ENCODE peak calls at places on chromosomes 7 and 10, in five cellular contexts. One of them, this sample, is unnamed.

GRCh38 chr10:11178606-11179221 is 161.0 kb downstream of the CELF2 start:
- DNase-seq in dorsolateral prefrontal cortex: peak
- DNase-seq in nephron progenitor cell: no peak
- DNase-seq in lung: no peak
- DNase-seq in upper lobe of right lung: no peak
- DNase-seq in this sample: no peak

GRCh38 chr7:45644237-45644636 is 70.1 kb downstream of the ADCY1 start:
- DNase-seq in upper lobe of right lung: no peak
- DNase-seq in dorsolateral prefrontal cortex: no peak
- DNase-seq in nephron progenitor cell: no peak
- DNase-seq in lung: peak
- DNase-seq in this sample: no peak

GRCh38 chr7:44440577-44441078 is 49.8 kb downstream of the NUDCD3 start:
- DNase-seq in nephron progenitor cell: no peak
- DNase-seq in lung: no peak
- DNase-seq in upper lobe of right lung: no peak
- DNase-seq in dorsolateral prefrontal cortex: no peak
- DNase-seq in this sample: no peak

GRCh38 chr10:92880233-92880861 is 32.0 kb downstream of the EXOC6 start:
- DNase-seq in lung: no peak
- DNase-seq in dorsolateral prefrontal cortex: no peak
- DNase-seq in nephron progenitor cell: no peak
- DNase-seq in upper lobe of right lung: no peak
- DNase-seq in this sample: no peak

GRCh38 chr7:17774248-17774647 is 166.0 kb downstream of the SNX13 start:
- DNase-seq in lung: no peak
- DNase-seq in upper lobe of right lung: no peak
- DNase-seq in nephron progenitor cell: no peak
- DNase-seq in dorsolateral prefrontal cortex: no peak
- DNase-seq in this sample: no peak

GRCh38 chr7:38374507-38374906 is 101.1 kb upstream of the TARP start:
- DNase-seq in nephron progenitor cell: peak
- DNase-seq in lung: no peak
- DNase-seq in upper lobe of right lung: no peak
- DNase-seq in dorsolateral prefrontal cortex: no peak
- DNase-seq in this sample: no peak

GRCh38 chr7:157875230-157876179 is 538.7 kb downstream of the DNAJB6 start:
- DNase-seq in lung: no peak
- DNase-seq in nephron progenitor cell: peak
- DNase-seq in dorsolateral prefrontal cortex: no peak
- DNase-seq in upper lobe of right lung: no peak
- DNase-seq in this sample: no peak

GRCh38 chr10:93501650-93502049 is 5.2 kb downstream of the CEP55 start:
- DNase-seq in nephron progenitor cell: no peak
- DNase-seq in upper lobe of right lung: no peak
- DNase-seq in dorsolateral prefrontal cortex: no peak
- DNase-seq in lung: no peak
- DNase-seq in this sample: no peak

GRCh38 chr7:82109288-82109687 is 334.3 kb downstream of the CACNA2D1 start:
- DNase-seq in lung: no peak
- DNase-seq in upper lobe of right lung: no peak
- DNase-seq in dorsolateral prefrontal cortex: no peak
- DNase-seq in nephron progenitor cell: no peak
- DNase-seq in this sample: no peak

GRCh38 chr7:30896783-30897617 is 14.7 kb upstream of the AQP1 start:
- DNase-seq in upper lobe of right lung: peak
- DNase-seq in lung: peak
- DNase-seq in dorsolateral prefrontal cortex: no peak
- DNase-seq in nephron progenitor cell: no peak
- DNase-seq in this sample: no peak

GRCh38 chr10:113007343-113007771 is 57.3 kb downstream of the TCF7L2 start:
- DNase-seq in dorsolateral prefrontal cortex: no peak
- DNase-seq in upper lobe of right lung: no peak
- DNase-seq in lung: no peak
- DNase-seq in nephron progenitor cell: no peak
- DNase-seq in this sample: no peak

DNA sequence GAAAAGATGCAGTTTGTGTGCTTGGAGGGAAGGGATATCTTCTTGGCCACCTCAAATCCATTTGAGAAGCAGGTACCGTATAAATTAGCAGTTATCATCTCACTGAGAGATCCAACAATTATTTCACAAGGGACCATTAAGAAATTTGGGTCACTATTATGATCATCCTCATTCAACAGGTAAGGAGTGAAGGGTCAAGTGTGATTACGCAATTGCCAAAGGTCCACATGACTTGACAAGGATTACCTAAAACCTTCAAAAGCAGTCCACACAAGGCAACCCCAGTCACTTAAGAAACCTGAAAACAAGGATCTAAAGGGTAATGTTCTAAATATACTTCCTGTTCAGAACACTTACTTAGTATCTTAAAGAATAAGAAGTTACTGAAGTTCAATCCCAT is 27.4 kb downstream of the CCDC6 start:
- DNase-seq in upper lobe of right lung: no peak
- DNase-seq in lung: no peak
- DNase-seq in nephron progenitor cell: no peak
- DNase-seq in dorsolateral prefrontal cortex: no peak
- DNase-seq in this sample: no peak
- TF ChIP-seq CTCF in upper lobe of right lung: no peak
- TF ChIP-seq CTCF in lung: no peak
- TF ChIP-seq CTCF in nephron progenitor cell: no peak
- TF ChIP-seq CTCF in dorsolateral prefrontal cortex: no peak
- TF ChIP-seq CTCF in this sample: no peak

GRCh38 chr7:70472580-70473239 is 659.2 kb upstream of the GALNT17 start:
- DNase-seq in upper lobe of right lung: no peak
- DNase-seq in dorsolateral prefrontal cortex: no peak
- DNase-seq in nephron progenitor cell: no peak
- DNase-seq in lung: no peak
- DNase-seq in this sample: no peak
- TF ChIP-seq CTCF in upper lobe of right lung: no peak
- TF ChIP-seq CTCF in dorsolateral prefrontal cortex: no peak
- TF ChIP-seq CTCF in nephron progenitor cell: no peak
- TF ChIP-seq CTCF in lung: no peak
- TF ChIP-seq CTCF in this sample: no peak

GRCh38 chr10:86348321-86349210 is 18.0 kb downstream of the GRID1 start:
- DNase-seq in nephron progenitor cell: peak
- DNase-seq in lung: no peak
- DNase-seq in dorsolateral prefrontal cortex: peak
- DNase-seq in upper lobe of right lung: peak
- DNase-seq in this sample: no peak

GRCh38 chr10:86350897-86351296 is 15.7 kb downstream of the GRID1 start:
- DNase-seq in upper lobe of right lung: no peak
- DNase-seq in lung: no peak
- DNase-seq in dorsolateral prefrontal cortex: no peak
- DNase-seq in nephron progenitor cell: no peak
- DNase-seq in this sample: no peak

GRCh38 chr10:86349940-86350630 is 16.5 kb downstream of the GRID1 start:
- DNase-seq in dorsolateral prefrontal cortex: no peak
- DNase-seq in nephron progenitor cell: no peak
- DNase-seq in lung: no peak
- DNase-seq in upper lobe of right lung: peak
- DNase-seq in this sample: no peak

GRCh38 chr10:86347856-86348255 is 18.7 kb downstream of the GRID1 start:
- DNase-seq in lung: no peak
- DNase-seq in nephron progenitor cell: no peak
- DNase-seq in dorsolateral prefrontal cortex: no peak
- DNase-seq in upper lobe of right lung: peak
- DNase-seq in this sample: no peak

DNA sequence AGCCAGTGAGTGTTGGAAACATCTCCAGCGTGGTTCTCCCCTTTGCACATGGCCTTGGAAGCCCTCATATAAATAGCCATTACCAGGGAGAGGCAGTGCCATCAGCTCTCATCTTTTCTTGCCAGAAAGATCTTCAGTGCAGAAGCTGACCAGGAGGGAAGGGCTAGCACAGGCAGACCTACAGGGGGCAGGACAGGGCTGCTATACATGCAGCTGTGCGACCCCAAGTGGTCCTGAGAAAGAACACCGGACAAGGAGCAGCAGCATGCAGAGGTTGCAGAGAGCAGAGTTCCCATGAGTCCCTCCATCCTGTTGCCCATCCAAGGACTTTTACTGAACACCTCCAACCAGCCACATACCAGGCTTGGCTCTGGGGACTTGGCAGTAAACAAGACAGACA is 17.1 kb downstream of the GRID1 start:
- DNase-seq in lung: no peak
- DNase-seq in nephron progenitor cell: peak
- DNase-seq in upper lobe of right lung: peak
- DNase-seq in dorsolateral prefrontal cortex: no peak
- DNase-seq in this sample: no peak
- TF ChIP-seq CTCF in lung: no peak
- TF ChIP-seq CTCF in nephron progenitor cell: peak
- TF ChIP-seq CTCF in upper lobe of right lung: no peak
- TF ChIP-seq CTCF in dorsolateral prefrontal cortex: no peak
- TF ChIP-seq CTCF in this sample: no peak

GRCh38 chr10:15369642-15370211 is 1.4 kb downstream of the FAM171A1 start:
- DNase-seq in lung: no peak
- DNase-seq in nephron progenitor cell: peak
- DNase-seq in dorsolateral prefrontal cortex: no peak
- DNase-seq in upper lobe of right lung: no peak
- DNase-seq in this sample: peak

GRCh38 chr10:15370212-15370740 is 813 bp downstream of the FAM171A1 start:
- DNase-seq in lung: no peak
- DNase-seq in upper lobe of right lung: no peak
- DNase-seq in nephron progenitor cell: no peak
- DNase-seq in dorsolateral prefrontal cortex: no peak
- DNase-seq in this sample: peak

GRCh38 chr10:15373199-15373598 is 2.1 kb upstream of the FAM171A1 start:
- DNase-seq in lung: no peak
- DNase-seq in nephron progenitor cell: no peak
- DNase-seq in dorsolateral prefrontal cortex: no peak
- DNase-seq in upper lobe of right lung: no peak
- DNase-seq in this sample: no peak

GRCh38 chr10:15368456-15368855 is 2.6 kb downstream of the FAM171A1 start:
- DNase-seq in lung: no peak
- DNase-seq in upper lobe of right lung: no peak
- DNase-seq in dorsolateral prefrontal cortex: no peak
- DNase-seq in nephron progenitor cell: no peak
- DNase-seq in this sample: no peak

GRCh38 chr10:15370741-15371701 is at the start of gene FAM171A1:
- DNase-seq in upper lobe of right lung: peak
- DNase-seq in dorsolateral prefrontal cortex: peak
- DNase-seq in nephron progenitor cell: peak
- DNase-seq in lung: no peak
- DNase-seq in this sample: peak
- TF ChIP-seq CTCF in upper lobe of right lung: no peak
- TF ChIP-seq CTCF in dorsolateral prefrontal cortex: peak
- TF ChIP-seq CTCF in nephron progenitor cell: no peak
- TF ChIP-seq CTCF in lung: no peak
- TF ChIP-seq CTCF in this sample: no peak